ENCODE peak calls at places on chromosomes 5 and 9, in nine cellular contexts. Q is AG09309, M is IMR-90, G is fibroblast of lung, O is lung, C is H7, V is aorta, P is esophagus squamous epithelium, A is A549. E is an unnamed sample.

GRCh38 chr5:167759411-167759821 is 532.0 kb upstream of the WWC1 start:
- DNase-seq in V (no peak), P (no peak), O (no peak), C (no peak), A (peak), Q (peak), G (no peak), M (peak), E (no peak)

GRCh38 chr5:85823462-85824426 is 794.0 kb upstream of the COX7C start:
- DNase-seq in M (no peak), P (no peak), Q (no peak), A (no peak), C (no peak), O (no peak), V (no peak), G (no peak), E (no peak)

GRCh38 chr5:69528609-69529008 is 31.4 kb upstream of the GTF2H2C start:
- DNase-seq in P (no peak), O (no peak), A (no peak), G (no peak), V (no peak), M (no peak), Q (no peak), C (no peak), E (no peak)

GRCh38 chr9:6605202-6605601 is 40.3 kb downstream of the GLDC start:
- DNase-seq in C (no peak), M (no peak), O (no peak), P (no peak), V (no peak), Q (no peak), A (no peak), G (no peak), E (no peak)

GRCh38 chr5:79666758-79667157 is 22.9 kb upstream of the CMYA5 start:
- DNase-seq in V (no peak), A (no peak), P (no peak), Q (no peak), C (no peak), O (no peak), M (no peak), G (no peak), E (no peak)

GRCh38 chr9:8205580-8205979 is 406.0 kb upstream of the DMAC1 start:
- DNase-seq in C (no peak), A (no peak), Q (no peak), G (peak), M (no peak), V (no peak), P (no peak), O (no peak), E (no peak)

GRCh38 chr5:37111426-37112382 is 137.5 kb downstream of the CPLANE1 start:
- DNase-seq in M (no peak), A (no peak), G (no peak), P (no peak), O (no peak), V (no peak), Q (no peak), C (no peak), E (no peak)

GRCh38 chr5:76441890-76442673 is 39.0 kb downstream of the IQGAP2 start:
- DNase-seq in P (no peak), V (no peak), C (no peak), M (no peak), A (no peak), O (no peak), G (no peak), Q (no peak), E (no peak)

GRCh38 chr5:96431376-96432244 is 1.4 kb downstream of the PCSK1 start:
- DNase-seq in P (no peak), O (no peak), C (peak), A (no peak), Q (no peak), G (peak), M (peak), V (peak), E (no peak)

GRCh38 chr5:159458217-159458711 is 128.0 kb upstream of the IL12B start:
- DNase-seq in C (no peak), O (no peak), Q (no peak), M (no peak), G (no peak), P (no peak), V (no peak), A (no peak), E (peak)

GRCh38 chr9:33388110-33388994 is 14.0 kb downstream of the AQP7 start:
- DNase-seq in G (no peak), A (no peak), Q (no peak), O (no peak), C (peak), M (no peak), P (no peak), V (no peak), E (no peak)

GRCh38 chr5:765948-766631 is 18.4 kb downstream of the ZDHHC11B start:
- DNase-seq in V (peak), M (no peak), Q (no peak), P (no peak), O (no peak), A (no peak), C (peak), G (no peak), E (peak)

GRCh38 chr5:103562084-103562452 is 521 bp downstream of the NUDT12 start:
- DNase-seq in C (no peak), G (no peak), M (no peak), V (no peak), O (no peak), Q (no peak), P (no peak), A (no peak), E (no peak)

GRCh38 chr5:143402464-143403356 is 776 bp downstream of the NR3C1 start:
- DNase-seq in A (no peak), G (peak), O (peak), Q (no peak), V (peak), P (peak), C (peak), M (peak), E (no peak)

GRCh38 chr9:134374301-134375010 is 48.2 kb downstream of the RXRA start:
- DNase-seq in A (no peak), M (no peak), P (no peak), Q (no peak), V (no peak), C (peak), G (no peak), O (no peak), E (no peak)

GRCh38 chr5:92633821-92634220 is 947.2 kb downstream of the NR2F1-AS1 start:
- DNase-seq in Q (no peak), G (peak), V (no peak), A (no peak), C (no peak), O (no peak), M (peak), P (no peak), E (no peak)

GRCh38 chr5:82244854-82245635 is 33.1 kb downstream of the RPS23 start:
- DNase-seq in C (no peak), G (peak), M (no peak), A (no peak), O (no peak), V (no peak), Q (no peak), P (no peak), E (no peak)

GRCh38 chr5:157977957-157978505 is 119.1 kb upstream of the CLINT1 start:
- DNase-seq in P (no peak), A (no peak), C (no peak), G (no peak), M (no peak), V (no peak), Q (no peak), O (no peak), E (no peak)

GRCh38 chr9:128987800-128988199 is 40.3 kb downstream of the NUP188 start:
- DNase-seq in C (no peak), M (peak), V (peak), P (no peak), G (peak), Q (peak), A (no peak), O (no peak), E (no peak)

GRCh38 chr5:90740244-90740799 is 181.7 kb downstream of the ADGRV1 start:
- DNase-seq in O (no peak), A (no peak), G (no peak), P (no peak), V (no peak), Q (no peak), M (no peak), C (no peak), E (no peak)

GRCh38 chr5:155098433-155098832 is 84.9 kb downstream of the KIF4B start:
- DNase-seq in C (no peak), O (no peak), P (no peak), M (no peak), V (no peak), A (no peak), G (no peak), Q (no peak), E (no peak)

GRCh38 chr9:35771943-35772342 is 17.9 kb upstream of the MSMP start:
- DNase-seq in Q (no peak), C (no peak), O (no peak), P (no peak), V (no peak), M (no peak), A (no peak), G (no peak), E (no peak)

GRCh38 chr5:44935871-44936270 is 127.1 kb downstream of the MRPS30 start:
- DNase-seq in M (no peak), P (no peak), Q (no peak), G (no peak), V (no peak), O (no peak), C (no peak), A (no peak), E (no peak)

GRCh38 chr5:180352116-180352975 is 790 bp downstream of the GFPT2 start:
- DNase-seq in O (no peak), Q (no peak), M (no peak), G (peak), C (peak), P (no peak), V (no peak), A (peak), E (no peak)

GRCh38 chr5:92637960-92638359 is 943.1 kb downstream of the NR2F1-AS1 start:
- DNase-seq in M (no peak), Q (no peak), A (no peak), C (no peak), G (no peak), O (no peak), P (no peak), V (no peak), E (no peak)

DNA sequence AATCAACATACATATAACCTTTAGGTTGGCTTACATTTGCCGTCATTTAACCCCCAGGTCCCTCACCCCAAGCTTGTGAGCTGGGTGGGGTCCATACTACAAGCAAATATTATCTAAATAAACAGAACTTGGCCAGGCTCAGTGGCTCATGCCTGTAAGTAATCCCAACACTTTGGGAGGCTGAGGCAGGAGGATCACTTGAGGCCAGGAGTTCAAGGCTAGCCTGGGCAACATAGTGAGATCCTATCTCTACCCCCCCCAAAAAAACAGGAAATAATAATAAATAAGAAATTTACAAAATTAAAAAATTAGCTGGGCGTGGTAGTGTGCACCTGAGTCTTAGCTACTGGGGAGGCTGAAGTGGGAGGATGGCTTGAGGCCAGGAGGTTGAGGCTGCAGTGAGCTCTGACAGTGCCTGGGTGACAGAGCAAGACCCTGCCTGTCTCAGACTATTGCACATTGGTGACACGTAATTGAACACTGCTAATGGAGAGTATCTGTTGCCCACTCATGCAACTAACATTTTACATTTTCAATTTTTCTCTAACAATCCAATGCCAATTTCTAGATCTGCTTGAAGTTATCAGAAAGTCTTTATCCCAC is 18.9 kb downstream of the FNBP1 start:
- DNase-seq in V (no peak), M (no peak), G (no peak), Q (no peak), P (no peak), C (no peak), O (no peak), A (no peak), E (no peak)
- H3K4me3 ChIP-seq in V (no peak), M (no peak), G (no peak), Q (no peak), P (no peak), C (no peak), O (no peak), A (no peak), E (no peak)

DNA sequence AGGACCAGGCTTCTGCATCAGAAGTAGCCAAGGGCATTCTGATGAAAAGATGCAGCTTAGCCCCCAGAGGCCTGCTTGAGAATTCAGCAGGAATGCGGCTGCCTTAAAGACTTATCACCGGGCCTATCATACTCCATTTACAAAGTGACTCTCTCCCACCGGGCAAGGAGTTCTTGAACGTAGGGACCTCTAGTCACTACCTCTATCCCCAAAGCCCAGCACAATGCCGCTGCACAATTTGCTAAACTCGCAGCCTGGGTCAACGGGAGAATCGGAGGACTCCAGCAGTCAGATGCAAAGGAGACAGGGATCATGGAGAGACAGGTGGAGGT is 663 bp downstream of the PDCL start:
- DNase-seq in Q (no peak), C (no peak), P (no peak), M (peak), V (no peak), O (no peak), G (no peak), A (peak), E (no peak)
- H3K4me3 ChIP-seq in Q (peak), C (peak), P (peak), M (peak), V (peak), O (peak), G (peak), A (peak), E (peak)

GRCh38 chr5:150490296-150490669 is 17.6 kb upstream of the NDST1 start:
- DNase-seq in A (no peak), Q (no peak), O (no peak), P (no peak), G (no peak), M (no peak), V (no peak), C (no peak), E (no peak)

GRCh38 chr5:150489358-150490295 is 18.3 kb upstream of the NDST1 start:
- DNase-seq in A (no peak), V (no peak), P (no peak), C (peak), O (no peak), Q (no peak), G (peak), M (peak), E (no peak)

GRCh38 chr5:150490754-150491153 is 17.2 kb upstream of the NDST1 start:
- DNase-seq in O (no peak), M (peak), C (no peak), V (no peak), P (no peak), G (no peak), Q (no peak), A (no peak), E (no peak)

GRCh38 chr5:150487199-150488061 is 20.5 kb upstream of the NDST1 start:
- DNase-seq in M (peak), Q (no peak), C (no peak), V (no peak), O (no peak), P (no peak), G (peak), A (peak), E (no peak)

DNA sequence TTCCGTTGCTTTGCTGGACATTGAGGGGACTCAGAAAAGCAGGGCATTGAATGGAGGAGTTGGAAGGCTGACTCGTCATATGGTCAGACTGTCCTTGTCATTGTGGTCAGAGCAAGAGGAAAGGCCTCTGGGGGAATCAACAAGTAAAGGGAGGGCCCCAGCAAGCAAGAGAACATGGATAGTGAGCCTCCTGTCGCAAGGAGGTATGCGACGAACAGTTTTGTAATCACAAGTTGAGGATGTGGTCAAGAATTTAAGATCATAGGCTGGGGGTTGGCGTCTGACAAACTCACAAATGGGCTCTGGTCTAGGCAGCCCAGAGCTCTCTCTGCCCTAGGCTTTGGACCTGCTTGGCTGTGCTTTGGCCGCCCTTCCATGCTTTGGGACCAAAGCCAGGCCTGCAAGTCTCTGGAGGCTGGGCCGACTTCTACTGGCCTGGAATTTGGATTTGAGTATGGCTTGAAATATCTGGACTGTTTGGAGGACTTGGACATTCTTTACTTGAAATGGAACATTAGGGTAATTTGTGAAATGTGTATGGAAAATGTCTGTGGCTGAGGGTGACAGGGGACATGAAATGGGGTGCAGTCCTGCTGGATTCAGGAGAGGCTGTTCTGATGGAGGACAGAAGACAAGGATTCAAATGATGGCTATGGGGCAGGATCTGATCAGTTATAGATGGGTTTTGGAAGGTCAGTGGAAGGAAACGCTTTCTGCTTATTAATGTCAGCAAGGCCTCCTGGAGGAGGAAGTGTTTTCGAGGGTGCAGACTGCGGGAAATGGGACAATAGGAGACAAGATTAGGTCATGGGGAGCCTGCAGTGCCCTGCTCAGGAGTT is 19.2 kb upstream of the NDST1 start:
- DNase-seq in O (peak), C (no peak), M (peak), G (peak), P (no peak), V (peak), A (no peak), Q (peak), E (no peak)
- H3K4me3 ChIP-seq in O (no peak), C (no peak), M (peak), G (peak), P (peak), V (no peak), A (no peak), Q (peak), E (no peak)

DNA sequence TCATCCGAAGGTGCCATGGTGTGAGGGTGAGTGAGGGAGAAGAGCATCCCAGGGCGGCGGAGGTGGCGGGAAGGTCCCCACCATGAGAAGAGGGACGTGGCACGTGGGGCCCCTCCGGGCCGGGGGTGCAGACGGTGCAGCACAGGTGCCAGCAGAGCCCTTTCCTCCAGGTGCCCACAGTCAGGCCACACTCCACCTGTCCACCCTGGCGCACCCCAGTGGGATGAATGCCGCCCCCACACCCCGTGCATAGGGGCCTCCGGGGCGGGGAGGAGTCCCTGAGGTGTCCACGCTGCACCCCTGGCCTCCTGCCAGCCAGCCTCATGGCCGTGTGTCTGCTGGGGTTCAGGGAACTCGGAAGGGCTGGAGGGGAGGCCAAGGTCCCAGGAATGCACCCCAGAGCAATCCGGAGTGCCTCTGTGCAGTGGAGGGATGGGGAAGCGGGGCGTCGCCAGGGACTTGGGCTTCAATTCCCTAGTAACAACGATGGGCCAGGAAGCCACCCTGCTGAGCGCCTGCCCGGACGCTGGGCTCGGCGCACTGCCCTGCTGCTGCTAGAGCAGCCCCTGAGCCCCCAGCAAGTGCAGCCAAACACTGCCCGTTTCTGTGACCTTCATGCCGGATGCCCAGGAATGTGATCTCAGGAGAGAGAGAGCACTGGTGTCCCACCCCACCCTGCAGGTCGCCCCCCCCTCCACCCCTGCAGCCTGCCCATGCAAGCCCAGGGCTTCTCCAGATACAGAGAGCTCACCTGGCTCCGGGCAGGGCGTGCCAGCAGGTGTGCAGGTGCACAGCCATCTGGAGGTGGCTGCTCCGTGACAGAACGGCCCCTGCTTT is 8.8 kb upstream of the NACC2 start:
- DNase-seq in V (no peak), Q (no peak), A (no peak), M (no peak), C (peak), O (no peak), P (no peak), G (no peak), E (no peak)
- H3K4me3 ChIP-seq in V (no peak), Q (no peak), A (no peak), M (no peak), C (no peak), O (no peak), P (no peak), G (no peak), E (no peak)

E was measured in vagina.